ENCODE peak calls at places on chromosomes 7 and 10, in five cellular contexts. Z is OCI-M1; M is natural killer cell treated with Interleukin-12 subunit alpha and Interleukin-12 subunit beta and Interleukin-15 and Interleukin-18, amount 100 ng/mL, for 72 hours; K is dermis blood vessel endothelial cell; Y is nephron progenitor cell. X is an unnamed sample.

GRCh38 chr10:46050956-46051355 is 4.9 kb upstream of the MSMB start:
- DNase-seq in Z (peak), M (no peak), Y (no peak), K (no peak), X (no peak)

GRCh38 chr7:101739757-101740398 is 77.5 kb upstream of the CUX1 start:
- DNase-seq in Y (peak), Z (no peak), M (no peak), K (peak), X (no peak)

GRCh38 chr10:73601486-73601921 is 10.4 kb upstream of the USP54 start:
- DNase-seq in M (no peak), Y (no peak), Z (no peak), K (peak), X (no peak)

GRCh38 chr7:13850185-13850752 is 139.2 kb downstream of the ETV1 start:
- DNase-seq in M (peak), Y (no peak), Z (peak), K (peak), X (no peak)

GRCh38 chr7:138125598-138126111 is 49.4 kb downstream of the AKR1D1 start:
- DNase-seq in M (no peak), Y (no peak), K (no peak), Z (peak), X (no peak)

GRCh38 chr10:98312349-98312748 is 44.4 kb upstream of the LOXL4 start:
- DNase-seq in M (no peak), Y (no peak), Z (no peak), K (no peak), X (no peak)

GRCh38 chr10:113199459-113199858 is 249.4 kb downstream of the TCF7L2 start:
- DNase-seq in M (no peak), K (no peak), Y (no peak), Z (no peak), X (no peak)

GRCh38 chr7:26583094-26583493 is 281.3 kb downstream of the SKAP2 start:
- DNase-seq in Z (peak), Y (no peak), K (no peak), M (no peak), X (no peak)

GRCh38 chr10:97463363-97464132 is 17.6 kb downstream of the ZDHHC16 start:
- DNase-seq in K (peak), Z (peak), Y (peak), M (no peak), X (peak)

GRCh38 chr10:89206402-89207180 is 526 bp downstream of the CH25H start:
- DNase-seq in K (no peak), Z (no peak), M (no peak), Y (peak), X (no peak)

GRCh38 chr10:52729259-52730104 is 43.1 kb downstream of the MBL2 start:
- DNase-seq in Z (peak), Y (no peak), K (peak), M (no peak), X (no peak)

GRCh38 chr7:117225536-117225935 is 97.3 kb downstream of the WNT2 start:
- DNase-seq in M (no peak), Z (no peak), Y (no peak), K (no peak), X (no peak)

GRCh38 chr7:71535616-71536015 is 403.7 kb downstream of the GALNT17 start:
- DNase-seq in Z (no peak), Y (no peak), M (no peak), K (no peak), X (no peak)

GRCh38 chr10:72089618-72090017 is 1.3 kb upstream of the SPOCK2 start:
- DNase-seq in Z (no peak), Y (no peak), M (no peak), K (peak), X (no peak)

GRCh38 chr7:155368894-155369600 is 71.4 kb downstream of the INSIG1 start:
- DNase-seq in Z (no peak), Y (no peak), K (no peak), M (no peak), X (no peak)

GRCh38 chr7:25846722-25847121 is 305.3 kb upstream of the NFE2L3 start:
- DNase-seq in Z (no peak), M (no peak), Y (no peak), K (no peak), X (no peak)

GRCh38 chr7:22610258-22610657 is 110.3 kb upstream of the STEAP1B start:
- DNase-seq in M (no peak), Y (no peak), Z (no peak), K (peak), X (no peak)

GRCh38 chr10:9253121-9253520 is 1198.6 kb downstream of the GATA3 start:
- DNase-seq in K (no peak), M (no peak), Y (no peak), Z (peak), X (no peak)

GRCh38 chr10:118807512-118808305 is 52.9 kb upstream of the CACUL1 start:
- DNase-seq in Z (no peak), Y (no peak), K (no peak), M (no peak), X (no peak)

GRCh38 chr7:42227523-42227922 is 9.5 kb downstream of the GLI3 start:
- DNase-seq in Z (no peak), K (peak), Y (no peak), M (no peak), X (no peak)

GRCh38 chr10:24849051-24849450 is 103.4 kb downstream of the PRTFDC1 start:
- DNase-seq in M (no peak), Z (no peak), Y (no peak), K (peak), X (no peak)

GRCh38 chr7:99120503-99120902 is 23.4 kb downstream of the SMURF1 start:
- DNase-seq in M (no peak), Y (no peak), K (no peak), Z (peak), X (no peak)

GRCh38 chr7:7792089-7792488 is 73.7 kb upstream of the RPA3 start:
- DNase-seq in K (no peak), Z (no peak), M (no peak), Y (no peak), X (no peak)

GRCh38 chr10:69374242-69374641 is 42.5 kb downstream of the TACR2 start:
- DNase-seq in M (no peak), K (no peak), Y (no peak), Z (no peak), X (no peak)

GRCh38 chr10:31650010-31650409 is 278.6 kb downstream of the ARHGAP12 start:
- DNase-seq in Y (no peak), K (peak), Z (no peak), M (no peak), X (no peak)

GRCh38 chr10:131729361-131729760 is 171.4 kb upstream of the PPP2R2D start:
- DNase-seq in Y (no peak), K (no peak), M (peak), Z (no peak), X (no peak)

GRCh38 chr10:122499491-122499941 is 38.2 kb downstream of the HTRA1 start:
- DNase-seq in K (no peak), M (no peak), Y (no peak), Z (no peak), X (no peak)

GRCh38 chr7:31074403-31074802 is 22.3 kb downstream of the ADCYAP1R1 start:
- DNase-seq in Z (no peak), Y (no peak), M (no peak), K (no peak), X (no peak)

GRCh38 chr10:21311426-21311825 is 214.1 kb downstream of the SKIDA1 start:
- DNase-seq in K (no peak), Y (no peak), Z (no peak), M (no peak), X (no peak)

GRCh38 chr7:37085600-37085999 is 361.3 kb upstream of the AOAH start:
- DNase-seq in Z (no peak), Y (no peak), K (no peak), M (no peak), X (no peak)

GRCh38 chr10:43265799-43266721 is 805 bp downstream of the RASGEF1A start:
- DNase-seq in Y (no peak), K (no peak), Z (no peak), M (no peak), X (peak)

GRCh38 chr10:75189266-75190096 is 21.1 kb upstream of the VDAC2 start:
- DNase-seq in M (no peak), Z (peak), Y (no peak), K (no peak), X (no peak)

GRCh38 chr7:114104035-114104434 is 185.2 kb upstream of the PPP1R3A start:
- DNase-seq in Y (no peak), K (no peak), Z (no peak), M (no peak), X (no peak)

X was measured in HuH-7.5.